ENCODE peak calls at places on chromosomes 5 and 9, in eight cellular contexts. D is SK-N-SH, G is H1, Y is HCT116, J is GM12878, X is A549, E is HepG2, P is K562. N is an unnamed sample. For H3K9me3, the result is how much of the 10 kb centered on the place peaks cover.

GRCh38 chr5:117261948-117262606 is 687.5 kb upstream of the SEMA6A start:
- DNase-seq in X (no peak), G (no peak), P (no peak), J (no peak), D (no peak), E (no peak), Y (no peak), N (no peak)

GRCh38 chr9:126055386-126055785 is 271.2 kb upstream of the MVB12B start:
- DNase-seq in J (no peak), E (no peak), X (no peak), Y (no peak), D (no peak), G (no peak), P (no peak), N (no peak)

GRCh38 chr5:157670662-157671591 is at the start of gene C5orf52:
- DNase-seq in P (no peak), X (peak), E (peak), Y (no peak), J (peak), D (peak), G (no peak), N (peak)

GRCh38 chr5:59275537-59276276 is 617.8 kb downstream of the PDE4D start:
- DNase-seq in X (peak), Y (no peak), D (no peak), J (no peak), G (no peak), P (no peak), E (no peak), N (peak)

GRCh38 chr5:27821681-27822080 is 783.3 kb upstream of the CDH9 start:
- DNase-seq in Y (no peak), D (no peak), E (no peak), X (no peak), G (no peak), J (no peak), P (no peak), N (no peak)

GRCh38 chr9:99176527-99177013 is 45.2 kb downstream of the ALG2 start:
- DNase-seq in P (no peak), E (peak), Y (no peak), G (no peak), X (no peak), D (peak), J (no peak), N (no peak)

GRCh38 chr9:91359734-91360470 is 1.8 kb downstream of the AUH start:
- DNase-seq in Y (no peak), G (no peak), J (no peak), P (no peak), X (no peak), E (no peak), D (no peak), N (no peak)

GRCh38 chr5:5207832-5208231 is 67.7 kb downstream of the ADAMTS16 start:
- DNase-seq in E (no peak), J (no peak), G (no peak), Y (no peak), D (no peak), X (no peak), P (no peak), N (no peak)

GRCh38 chr5:13745508-13745907 is 199.0 kb downstream of the DNAH5 start:
- DNase-seq in D (no peak), E (peak), G (no peak), X (peak), J (no peak), P (no peak), Y (no peak), N (peak)

GRCh38 chr5:96434201-96434645 is 1.2 kb upstream of the PCSK1 start:
- DNase-seq in D (peak), X (peak), E (peak), P (peak), J (no peak), Y (peak), G (peak), N (peak)

GRCh38 chr5:113119271-113119924 is 142.8 kb downstream of the DCP2 start:
- DNase-seq in P (no peak), J (no peak), E (no peak), D (peak), G (no peak), X (no peak), Y (no peak), N (peak)

GRCh38 chr5:88825782-88826110 is 57.2 kb downstream of the MEF2C start:
- DNase-seq in D (no peak), X (no peak), P (no peak), G (no peak), Y (no peak), J (no peak), E (no peak), N (peak)

GRCh38 chr9:135135927-135136311 is 48.5 kb downstream of the OLFM1 start:
- DNase-seq in P (no peak), E (no peak), D (no peak), Y (no peak), G (no peak), X (no peak), J (no peak), N (no peak)

GRCh38 chr5:120942551-120942950 is 478.5 kb downstream of the PRR16 start:
- DNase-seq in D (no peak), G (no peak), E (no peak), P (no peak), Y (no peak), J (no peak), X (no peak), N (no peak)

GRCh38 chr5:171773106-171773505 is 12.5 kb upstream of the SMIM23 start:
- DNase-seq in J (no peak), Y (no peak), G (peak), E (no peak), P (no peak), D (no peak), X (no peak), N (no peak)

GRCh38 chr9:88464851-88465250 is 70.1 kb upstream of the NXNL2 start:
- DNase-seq in X (no peak), J (no peak), E (no peak), Y (no peak), G (no peak), D (no peak), P (no peak), N (peak)

GRCh38 chr9:124209279-124209678 is 48.5 kb upstream of the NEK6 start:
- DNase-seq in P (peak), X (no peak), J (no peak), Y (no peak), G (peak), E (no peak), D (no peak), N (no peak)
- TF ChIP-seq MAX in P (no peak), X (no peak), J (no peak), Y (no peak), G (no peak), E (no peak), D (no peak), N (no peak)

GRCh38 chr5:93359296-93359957 is 221.6 kb downstream of the NR2F1-AS1 start:
- DNase-seq in E (no peak), Y (peak), J (no peak), G (no peak), P (no peak), X (peak), D (no peak), N (peak)

GRCh38 chr5:93355691-93356090 is 225.3 kb downstream of the NR2F1-AS1 start:
- DNase-seq in X (no peak), Y (no peak), D (no peak), J (no peak), E (no peak), P (no peak), G (no peak), N (peak)

GRCh38 chr5:93360436-93361100 is 220.5 kb downstream of the NR2F1-AS1 start:
- DNase-seq in J (no peak), P (no peak), Y (no peak), G (no peak), E (no peak), X (no peak), D (no peak), N (peak)

GRCh38 chr5:93357686-93358085 is 223.3 kb downstream of the NR2F1-AS1 start:
- DNase-seq in J (no peak), X (no peak), E (no peak), Y (no peak), P (no peak), D (no peak), G (no peak), N (no peak)

GRCh38 chr5:93359958-93360305 is 221.1 kb downstream of the NR2F1-AS1 start:
- DNase-seq in E (no peak), D (no peak), J (no peak), G (no peak), P (no peak), Y (no peak), X (no peak), N (no peak)
- H3K4me3 ChIP-seq in E (no peak), D (no peak), J (no peak), G (no peak), P (no peak), Y (peak), X (no peak), N (peak)

GRCh38 chr9:95938724-95939123 is 63.2 kb downstream of the ERCC6L2 start:
- DNase-seq in D (no peak), G (no peak), E (no peak), X (no peak), Y (no peak), P (no peak), J (no peak), N (no peak)
- H3K9me3 ChIP-seq in D (under half), G (under half), E (under half), X (under half), Y (under half), P (under half), J (under half), N (under half)

GRCh38 chr5:38722918-38723317 is 122.9 kb upstream of the OSMR start:
- DNase-seq in J (no peak), E (no peak), D (no peak), G (no peak), P (no peak), X (no peak), Y (no peak), N (no peak)
- TF ChIP-seq MAX in J (no peak), E (no peak), D (no peak), G (no peak), P (no peak), X (no peak), Y (no peak), N (no peak)

DNA sequence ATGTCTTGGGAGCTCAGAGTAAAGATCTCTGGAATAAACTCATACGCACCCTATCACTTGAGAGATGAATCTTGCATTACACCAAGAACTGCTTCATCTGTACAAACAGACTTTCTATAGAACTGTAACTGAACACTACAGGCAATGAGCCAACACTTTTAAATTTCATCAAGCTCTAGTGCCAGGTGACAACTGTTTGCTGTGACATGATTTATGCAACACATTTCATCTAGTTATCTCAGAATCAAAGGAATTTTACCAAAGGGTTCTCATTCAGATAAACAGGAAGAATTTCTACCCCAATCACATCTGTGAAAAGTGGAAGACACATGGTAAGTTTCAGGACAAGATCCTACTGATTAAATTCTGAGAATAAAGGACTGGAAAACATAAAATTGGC is 66.7 kb downstream of the RFX3 start:
- DNase-seq in D (peak), E (no peak), X (no peak), Y (no peak), J (no peak), P (no peak), G (no peak), N (no peak)
- H3K4me3 ChIP-seq in D (no peak), E (no peak), X (no peak), Y (no peak), J (no peak), P (no peak), G (no peak), N (no peak)

GRCh38 chr5:10199700-10200099 is 50.0 kb downstream of the ATPSCKMT start:
- DNase-seq in Y (no peak), P (no peak), D (no peak), X (no peak), G (no peak), J (no peak), E (no peak), N (no peak)
- H3K9me3 ChIP-seq in Y (under half), P (under half), D (under half), X (under half), G (under half), J (under half), E (under half), N (under half)

GRCh38 chr5:17203329-17204132 is 13.9 kb upstream of the BASP1 start:
- DNase-seq in D (peak), P (peak), E (peak), X (peak), G (no peak), J (no peak), Y (peak), N (peak)
- TF ChIP-seq MAX in D (no peak), P (no peak), E (no peak), X (no peak), G (no peak), J (no peak), Y (no peak), N (no peak)

GRCh38 chr5:77168187-77168883 is 42.1 kb upstream of the PDE8B start:
- DNase-seq in E (no peak), D (no peak), P (no peak), X (peak), J (no peak), G (no peak), Y (no peak), N (peak)
- H3K4me3 ChIP-seq in E (no peak), D (peak), P (no peak), X (peak), J (no peak), G (no peak), Y (no peak), N (no peak)

N was measured in endothelial cell of umbilical vein.